ENCODE peak calls at places on chromosomes 3 and 15, in four cellular contexts. Q is heart left ventricle, G is aorta, R is AG04449. H is an unnamed sample.

GRCh38 chr3:8853081-8853480 is 83.7 kb upstream of the OXTR start:
- DNase-seq in R (no peak), Q (no peak), G (no peak), H (no peak)

GRCh38 chr3:21435871-21436270 is 315.1 kb downstream of the ZNF385D start:
- DNase-seq in Q (no peak), G (no peak), R (peak), H (no peak)

GRCh38 chr15:70799667-70800450 is 36.5 kb upstream of the UACA start:
- DNase-seq in R (peak), G (no peak), Q (peak), H (peak)

GRCh38 chr3:178439504-178439903 is 96.7 kb upstream of the KCNMB2 start:
- DNase-seq in Q (no peak), R (peak), G (no peak), H (no peak)

GRCh38 chr3:127915937-127916480 is 977 bp downstream of the KBTBD12 start:
- DNase-seq in G (no peak), Q (no peak), R (no peak), H (no peak)

GRCh38 chr3:66816110-66816761 is 181.9 kb upstream of the KBTBD8 start:
- DNase-seq in Q (no peak), G (no peak), R (peak), H (no peak)

GRCh38 chr15:26223720-26224119 is 360.6 kb upstream of the ATP10A start:
- DNase-seq in R (no peak), G (no peak), Q (no peak), H (no peak)

GRCh38 chr3:113495035-113495434 is 19.9 kb downstream of the SPICE1 start:
- DNase-seq in Q (no peak), R (no peak), G (no peak), H (no peak)

GRCh38 chr15:63288778-63289378 is 11.5 kb downstream of the APH1B start:
- DNase-seq in G (no peak), Q (no peak), R (no peak), H (no peak)

GRCh38 chr3:105347625-105348302 is 18.9 kb upstream of the ALCAM start:
- DNase-seq in Q (no peak), R (no peak), G (no peak), H (no peak)

GRCh38 chr15:27783668-27784067 is 315.4 kb downstream of the OCA2 start:
- DNase-seq in Q (no peak), R (no peak), G (no peak), H (no peak)

GRCh38 chr3:142962520-142963265 is 781 bp downstream of the PAQR9 start:
- DNase-seq in G (no peak), Q (peak), R (no peak), H (no peak)

GRCh38 chr3:71219744-71220638 is 363.5 kb downstream of the FOXP1 start:
- DNase-seq in G (no peak), Q (no peak), R (no peak), H (no peak)

GRCh38 chr15:68559342-68560310 is 19.2 kb upstream of the CORO2B start:
- DNase-seq in Q (peak), R (no peak), G (peak), H (peak)

GRCh38 chr3:47250309-47251060 is 32.1 kb downstream of the KIF9 start:
- DNase-seq in Q (peak), G (no peak), R (no peak), H (no peak)

GRCh38 chr3:184593201-184593922 is 31.8 kb downstream of the EPHB3 start:
- DNase-seq in R (no peak), G (peak), Q (no peak), H (no peak)

GRCh38 chr3:102712896-102713295 is 278.1 kb downstream of the ZPLD1 start:
- DNase-seq in G (no peak), R (no peak), Q (no peak), H (no peak)

GRCh38 chr3:115709135-115709534 is 85.8 kb downstream of the GAP43 start:
- DNase-seq in Q (no peak), R (no peak), G (no peak), H (no peak)

GRCh38 chr3:115708540-115708939 is 85.2 kb downstream of the GAP43 start:
- DNase-seq in R (no peak), Q (no peak), G (no peak), H (no peak)

GRCh38 chr3:115713247-115713646 is 89.9 kb downstream of the GAP43 start:
- DNase-seq in G (no peak), Q (peak), R (no peak), H (no peak)

GRCh38 chr3:115709931-115710330 is 86.6 kb downstream of the GAP43 start:
- DNase-seq in R (no peak), Q (no peak), G (no peak), H (no peak)

DNA sequence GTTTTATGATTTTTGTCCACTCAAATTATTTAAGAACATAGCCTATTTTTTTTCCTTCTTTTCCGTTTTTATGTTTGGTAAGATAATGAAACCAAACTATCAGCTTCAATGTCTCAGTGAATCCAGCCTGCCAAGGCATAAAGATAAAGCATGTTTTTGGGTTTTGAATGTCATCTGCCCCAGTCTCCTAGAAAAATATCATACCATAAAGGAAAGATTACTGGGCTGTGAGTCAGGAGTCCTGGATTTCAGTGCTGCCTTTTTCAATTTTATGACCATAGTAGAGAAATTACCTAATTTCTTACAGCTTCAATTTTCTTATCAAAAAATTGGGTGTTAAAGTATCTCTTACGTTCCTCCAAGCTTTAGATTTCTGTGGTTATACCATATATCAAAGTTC is 87.5 kb downstream of the GAP43 start:
- DNase-seq in R (no peak), Q (no peak), G (no peak), H (no peak)
- H3K4me3 ChIP-seq in R (no peak), Q (no peak), G (no peak), H (no peak)

GRCh38 chr3:78238811-78239210 is 1198.9 kb downstream of the ROBO2 start:
- DNase-seq in R (no peak), Q (no peak), G (no peak), H (no peak)
- H3K4me3 ChIP-seq in R (no peak), Q (no peak), G (no peak), H (no peak)

GRCh38 chr15:91855241-91855640 is 1.7 kb downstream of the SLCO3A1 start:
- DNase-seq in Q (no peak), G (no peak), R (no peak), H (no peak)
- H3K4me3 ChIP-seq in Q (peak), G (peak), R (no peak), H (peak)

DNA sequence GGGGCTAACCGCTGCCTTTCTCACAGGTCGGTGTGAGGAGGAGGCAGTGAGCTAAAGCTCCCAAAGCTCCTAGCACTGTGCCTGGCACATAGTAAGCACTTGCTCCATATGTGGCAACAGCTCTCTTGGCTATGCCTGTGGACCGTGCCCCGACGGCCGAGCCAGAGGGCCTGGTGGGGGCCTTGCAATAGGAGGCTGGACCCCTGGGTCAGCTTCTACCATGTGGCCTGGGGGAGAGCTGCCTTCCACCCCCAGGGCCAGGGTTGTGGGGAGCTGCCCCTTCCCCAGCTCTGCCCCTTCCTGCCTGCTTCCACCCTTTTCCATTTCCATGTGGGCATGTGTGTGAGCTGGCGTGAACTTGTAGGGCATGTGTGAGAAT is 16.9 kb upstream of the GNAT1 start:
- DNase-seq in R (no peak), Q (no peak), G (no peak), H (no peak)
- H3K4me3 ChIP-seq in R (no peak), Q (no peak), G (no peak), H (no peak)

GRCh38 chr15:38562278-38562677 is 2.3 kb downstream of the RASGRP1 start:
- DNase-seq in R (no peak), Q (no peak), G (no peak), H (no peak)
- H3K4me3 ChIP-seq in R (no peak), Q (no peak), G (no peak), H (no peak)

GRCh38 chr15:86403221-86403620 is 323.6 kb downstream of the AGBL1 start:
- DNase-seq in G (no peak), Q (no peak), R (no peak), H (no peak)
- H3K4me3 ChIP-seq in G (no peak), Q (no peak), R (no peak), H (no peak)

GRCh38 chr3:159346504-159346903 is 544.6 kb downstream of the MFSD1 start:
- DNase-seq in Q (no peak), G (no peak), R (no peak), H (no peak)
- H3K4me3 ChIP-seq in Q (no peak), G (no peak), R (no peak), H (no peak)

DNA sequence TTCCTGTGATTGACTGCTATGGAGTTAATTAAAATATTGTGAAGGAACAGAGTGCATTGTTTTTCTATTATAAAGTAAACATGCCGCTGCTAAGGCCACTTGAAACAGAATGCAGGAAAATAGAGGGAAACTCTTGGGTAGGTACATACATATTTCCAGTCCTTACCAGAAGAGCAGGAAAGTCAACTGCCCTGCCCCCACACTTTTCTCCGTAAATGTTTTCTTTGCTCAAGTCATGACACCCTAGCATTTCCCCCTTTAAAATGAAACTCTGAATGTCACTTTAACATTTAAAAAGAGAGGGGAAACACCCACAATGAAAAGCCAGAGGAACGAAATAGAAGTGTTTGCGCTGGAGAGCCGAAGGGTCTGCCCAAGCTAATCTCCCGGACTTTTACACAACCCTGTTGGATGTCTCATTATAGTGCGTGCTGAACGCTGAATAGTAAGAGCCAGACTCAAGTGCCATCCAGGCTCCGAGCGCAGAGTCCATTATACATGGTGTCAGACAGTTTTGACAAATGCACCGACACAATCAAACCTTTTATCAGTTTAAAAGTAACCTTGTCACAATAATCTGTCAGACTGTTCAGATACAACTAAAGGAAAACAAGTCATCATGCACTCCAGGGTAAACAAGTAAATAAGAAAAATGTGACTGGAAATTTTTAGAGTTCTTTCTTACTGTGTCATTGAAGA is 159.6 kb downstream of the RBMS3 start:
- DNase-seq in G (no peak), R (no peak), Q (no peak), H (no peak)
- H3K4me3 ChIP-seq in G (no peak), R (no peak), Q (no peak), H (peak)

GRCh38 chr15:82058026-82058425 is 12.2 kb upstream of the MEX3B start:
- DNase-seq in Q (no peak), G (no peak), R (no peak), H (no peak)
- H3K4me3 ChIP-seq in Q (no peak), G (no peak), R (no peak), H (no peak)